ENCODE peak calls at places on chromosomes 2 and 18, in five cellular contexts. W, T, H, X and S are unnamed samples.

GRCh38 chr18:9102391-9103216 is at the start of gene NDUFV2:
- DNase-seq in T (peak), H (peak), X (peak), W (peak), S (peak)

GRCh38 chr2:238916875-238917590 is 69.1 kb downstream of the TWIST2 start:
- DNase-seq in X (no peak), H (no peak), W (no peak), T (peak), S (no peak)

GRCh38 chr2:72080286-72081145 is 67.1 kb downstream of the CYP26B1 start:
- DNase-seq in H (no peak), X (no peak), T (no peak), W (no peak), S (no peak)

GRCh38 chr18:2959341-2959740 is 53.6 kb downstream of the LPIN2 start:
- DNase-seq in T (no peak), W (no peak), X (no peak), H (no peak), S (no peak)

GRCh38 chr2:218031771-218032257 is 29.0 kb upstream of the TNS1 start:
- DNase-seq in X (no peak), H (no peak), T (no peak), W (no peak), S (no peak)

GRCh38 chr18:51867767-51868166 is 472.2 kb upstream of the DCC start:
- DNase-seq in W (peak), H (peak), T (peak), X (no peak), S (peak)

GRCh38 chr2:232539298-232540231 is at the start of gene CHRNG:
- DNase-seq in W (no peak), H (no peak), T (no peak), X (no peak), S (no peak)

GRCh38 chr2:85409719-85410583 is at the start of gene CAPG:
- DNase-seq in T (no peak), H (no peak), X (peak), W (no peak), S (no peak)

GRCh38 chr2:32442020-32442467 is 85.2 kb downstream of the BIRC6 start:
- DNase-seq in H (no peak), X (no peak), W (no peak), T (no peak), S (no peak)

GRCh38 chr2:54551123-54551756 is 95.1 kb downstream of the SPTBN1 start:
- DNase-seq in T (no peak), W (no peak), X (no peak), H (no peak), S (no peak)

GRCh38 chr2:189851174-189851826 is 67.0 kb downstream of the PMS1 start:
- DNase-seq in H (no peak), W (no peak), T (no peak), X (no peak), S (no peak)

GRCh38 chr2:201470821-201471731 is 19.5 kb downstream of the STRADB start:
- DNase-seq in H (peak), T (peak), X (peak), W (peak), S (peak)

GRCh38 chr2:10964076-10964812 is 52.5 kb downstream of the KCNF1 start:
- DNase-seq in H (peak), W (no peak), T (peak), X (no peak), S (no peak)

GRCh38 chr2:236257575-236257974 is 6.6 kb downstream of the ASB18 start:
- DNase-seq in T (no peak), W (no peak), X (no peak), H (no peak), S (no peak)

GRCh38 chr2:134225841-134226240 is 28.0 kb upstream of the MGAT5 start:
- DNase-seq in H (no peak), T (no peak), X (no peak), W (no peak), S (no peak)

GRCh38 chr2:197198890-197199289 is 111.7 kb downstream of the ANKRD44 start:
- DNase-seq in H (peak), W (peak), T (no peak), X (peak), S (no peak)

GRCh38 chr2:28454016-28454930 is 41.6 kb upstream of the PLB1 start:
- DNase-seq in H (peak), X (no peak), W (no peak), T (peak), S (peak)

GRCh38 chr2:168255103-168255502 is 7.7 kb upstream of the STK39 start:
- DNase-seq in W (no peak), H (no peak), T (peak), X (no peak), S (no peak)

GRCh38 chr2:54876764-54877163 is 153.3 kb downstream of the EML6 start:
- DNase-seq in X (no peak), W (no peak), T (no peak), H (no peak), S (peak)

GRCh38 chr2:235563056-235563777 is 69.4 kb downstream of the AGAP1 start:
- DNase-seq in H (no peak), W (no peak), T (no peak), X (no peak), S (no peak)

GRCh38 chr2:240319855-240320560 is 115.5 kb upstream of the GPC1 start:
- DNase-seq in W (peak), T (peak), H (peak), X (no peak), S (peak)

GRCh38 chr2:128613876-128614275 is 295.2 kb upstream of the HS6ST1 start:
- DNase-seq in X (no peak), T (no peak), H (no peak), W (no peak), S (no peak)

GRCh38 chr2:96913398-96914202 is 43.7 kb upstream of the SEMA4C start:
- DNase-seq in T (no peak), X (no peak), H (no peak), W (no peak), S (no peak)

GRCh38 chr2:23791030-23791429 is 135.9 kb downstream of the ATAD2B start:
- DNase-seq in X (no peak), W (peak), H (peak), T (peak), S (peak)

GRCh38 chr2:144854596-144854995 is 334.7 kb upstream of the ZEB2 start:
- DNase-seq in T (no peak), H (no peak), W (no peak), X (no peak), S (no peak)
- TF ChIP-seq CTCF in T (no peak), H (no peak), W (no peak), X (no peak), S (no peak)

GRCh38 chr2:55885944-55886281 is 37.7 kb downstream of the EFEMP1 start:
- DNase-seq in X (no peak), W (no peak), H (no peak), T (no peak), S (no peak)
- H3K4me3 ChIP-seq in X (no peak), W (no peak), H (no peak), T (no peak), S (no peak)

GRCh38 chr2:158529379-158530110 is 72.8 kb downstream of the PKP4 start:
- DNase-seq in W (peak), H (peak), X (no peak), T (peak), S (peak)

GRCh38 chr2:158533009-158533408 is 76.3 kb downstream of the PKP4 start:
- DNase-seq in T (no peak), X (no peak), W (no peak), H (no peak), S (no peak)

GRCh38 chr2:158530829-158531228 is 74.1 kb downstream of the PKP4 start:
- DNase-seq in H (no peak), X (no peak), W (no peak), T (no peak), S (no peak)
- TF ChIP-seq CTCF in H (no peak), X (no peak), W (no peak), T (no peak), S (no peak)

DNA sequence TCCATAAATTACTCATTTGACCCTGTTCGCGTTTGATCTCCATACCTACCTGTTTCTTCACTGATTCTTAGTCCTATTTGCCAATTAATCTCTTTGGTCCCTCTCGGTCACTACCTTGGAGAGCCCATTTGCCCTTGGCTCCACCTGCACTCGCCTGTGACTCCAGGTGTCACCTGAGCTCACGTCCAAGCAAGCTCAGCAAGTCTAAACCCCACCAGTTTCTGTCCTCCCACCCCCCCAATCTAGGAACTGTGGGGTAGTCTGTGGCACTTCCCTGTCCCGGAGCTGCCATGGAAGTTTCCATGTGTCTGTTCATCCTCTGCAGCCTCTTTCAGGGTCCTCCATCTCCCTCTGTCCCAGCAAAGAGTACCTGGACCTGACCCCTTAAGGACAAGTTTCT is 68.1 kb upstream of the BCL2L11 start:
- DNase-seq in W (no peak), H (no peak), T (no peak), X (no peak), S (no peak)
- H3K4me3 ChIP-seq in W (no peak), H (no peak), T (no peak), X (no peak), S (no peak)

GRCh38 chr18:33201509-33201926 is 239.0 kb downstream of the CCDC178 start:
- DNase-seq in W (peak), T (peak), X (no peak), H (peak), S (peak)
- TF ChIP-seq CTCF in W (peak), T (peak), X (no peak), H (peak), S (peak)

GRCh38 chr2:231522418-231523180 is 7.6 kb downstream of the NMUR1 start:
- DNase-seq in X (no peak), H (peak), T (no peak), W (peak), S (peak)
- H3K4me3 ChIP-seq in X (no peak), H (no peak), T (no peak), W (no peak), S (no peak)

GRCh38 chr2:105780606-105781005 is 35.9 kb downstream of the NCK2 start:
- DNase-seq in H (no peak), X (no peak), T (no peak), W (no peak), S (no peak)

GRCh38 chr2:105782646-105783045 is 37.9 kb downstream of the NCK2 start:
- DNase-seq in X (no peak), T (no peak), W (no peak), H (no peak), S (no peak)

GRCh38 chr2:105783151-105783738 is 38.5 kb downstream of the NCK2 start:
- DNase-seq in X (no peak), H (no peak), T (no peak), W (no peak), S (no peak)

GRCh38 chr2:105781274-105781673 is 36.6 kb downstream of the NCK2 start:
- DNase-seq in W (peak), X (no peak), H (peak), T (no peak), S (peak)

DNA sequence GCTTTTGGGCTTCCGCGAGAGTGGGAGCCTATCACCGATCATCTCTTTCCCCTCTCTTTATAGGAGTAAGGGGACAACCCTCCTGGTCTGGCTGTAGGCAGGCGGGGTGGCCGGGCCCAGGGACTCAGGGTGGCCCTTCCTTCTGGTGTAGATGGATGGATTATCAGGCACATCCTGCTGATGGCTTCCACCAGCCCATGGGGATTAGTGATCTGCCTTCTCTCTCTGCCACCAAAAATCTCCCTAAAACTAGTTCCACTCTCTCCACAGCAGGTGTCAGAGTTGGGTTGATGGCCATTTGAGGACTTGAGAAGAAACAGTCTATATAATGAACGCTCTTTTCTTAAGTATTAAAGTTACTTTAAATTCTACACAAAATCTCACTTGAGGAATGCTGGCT is 37.4 kb downstream of the NCK2 start:
- DNase-seq in T (no peak), H (no peak), X (no peak), W (no peak), S (no peak)
- TF ChIP-seq CTCF in T (no peak), H (no peak), X (no peak), W (no peak), S (no peak)